ENCODE peak calls at places on chromosomes 2 and 18, in ten cellular contexts. J is GM19239; N is activated naive CD8-positive, alpha-beta T cell treated with anti-CD3 and anti-CD28 coated beads, Interleukin-2, amount 50 U/mL, for 24 hours; T is ureter; Y is IMR-90; D is amniotic stem cell; R is NCI-H1417; B is HuH-7.5; E is AG04450; S is MM.1S. X is an unnamed sample.

GRCh38 chr18:51330148-51330547 is 132.7 kb upstream of the MEX3C start:
- DNase-seq in R (peak), T (no peak), N (no peak), E (no peak), D (no peak), J (no peak), B (no peak), Y (no peak), S (no peak), X (no peak)

GRCh38 chr2:164485541-164485940 is 135.7 kb downstream of the GRB14 start:
- DNase-seq in S (no peak), D (no peak), E (no peak), T (no peak), B (no peak), N (no peak), Y (no peak), J (no peak), R (no peak), X (no peak)

GRCh38 chr2:63048367-63049171 is 2.1 kb upstream of the OTX1 start:
- DNase-seq in R (no peak), B (no peak), E (no peak), T (no peak), D (no peak), Y (no peak), N (peak), S (no peak), J (no peak), X (no peak)

GRCh38 chr2:28558918-28559317 is 63.1 kb downstream of the PLB1 start:
- DNase-seq in E (no peak), R (no peak), J (no peak), B (no peak), Y (no peak), T (no peak), D (no peak), N (no peak), S (no peak), X (no peak)

GRCh38 chr2:233973786-233974185 is 56.6 kb downstream of the TRPM8 start:
- DNase-seq in R (no peak), D (no peak), Y (no peak), N (no peak), B (no peak), E (no peak), J (no peak), S (no peak), T (no peak), X (no peak)

GRCh38 chr2:146295080-146295670 is 1549.7 kb upstream of the ACVR2A start:
- DNase-seq in D (no peak), T (no peak), N (no peak), J (no peak), S (no peak), R (no peak), Y (no peak), E (no peak), B (no peak), X (no peak)

GRCh38 chr2:169461143-169461542 is 18.2 kb upstream of the BBS5 start:
- DNase-seq in B (no peak), S (peak), N (no peak), T (no peak), D (no peak), Y (no peak), J (no peak), E (no peak), R (no peak), X (no peak)

GRCh38 chr2:233456111-233456510 is 101.8 kb downstream of the DGKD start:
- DNase-seq in Y (no peak), R (no peak), N (no peak), E (no peak), D (no peak), B (no peak), J (no peak), S (no peak), T (no peak), X (no peak)

GRCh38 chr2:135744761-135745314 is 3.2 kb downstream of the UBXN4 start:
- DNase-seq in J (no peak), N (peak), B (peak), T (no peak), S (peak), D (no peak), Y (peak), E (no peak), R (no peak), X (no peak)

GRCh38 chr2:19320813-19321212 is 37.6 kb downstream of the OSR1 start:
- DNase-seq in S (no peak), E (peak), D (no peak), R (no peak), T (no peak), J (no peak), N (no peak), B (no peak), Y (peak), X (no peak)

GRCh38 chr18:60092073-60092472 is 192.3 kb downstream of the PMAIP1 start:
- DNase-seq in B (no peak), S (no peak), J (no peak), T (no peak), Y (no peak), R (no peak), E (no peak), N (no peak), D (no peak), X (no peak)

GRCh38 chr18:61443311-61443710 is 110.1 kb downstream of the CDH20 start:
- DNase-seq in J (no peak), N (no peak), B (no peak), R (no peak), S (no peak), D (no peak), E (no peak), Y (no peak), T (no peak), X (no peak)

GRCh38 chr2:171124512-171124911 is 36.2 kb downstream of the TLK1 start:
- DNase-seq in Y (no peak), B (no peak), T (no peak), R (peak), J (no peak), S (no peak), N (no peak), E (no peak), D (no peak), X (no peak)

GRCh38 chr2:187549193-187549592 is 5.0 kb downstream of the TFPI start:
- DNase-seq in T (no peak), E (no peak), S (no peak), B (no peak), D (no peak), Y (no peak), J (no peak), N (no peak), R (no peak), X (no peak)

GRCh38 chr2:9291866-9292265 is 85.3 kb downstream of the ASAP2 start:
- DNase-seq in J (no peak), N (no peak), E (no peak), Y (no peak), D (no peak), T (no peak), B (no peak), R (no peak), S (no peak), X (no peak)

X was measured in NCI-H2081.